ENCODE peak calls at places on chromosomes 13 and 19, in seven cellular contexts. One of them, this sample, is unnamed.

GRCh38 chr19:39154626-39155100 is 29.1 kb downstream of the PAK4 start:
- DNase-seq in iris pigment epithelial cell: no peak
- DNase-seq in NCI-H1417: peak; percentile 5
- DNase-seq in activated B cell treated with CpG ODN at 0.5 μM for 24 hours: no peak
- DNase-seq in testis: no peak
- DNase-seq in 8988T: no peak
- DNase-seq in NAMALWA: no peak
- DNase-seq in this sample: peak; percentile 79

GRCh38 chr13:113029487-113030258 is 60.7 kb downstream of the MCF2L start:
- DNase-seq in iris pigment epithelial cell: no peak
- DNase-seq in NCI-H1417: peak; percentile 62
- DNase-seq in activated B cell treated with CpG ODN at 0.5 μM for 24 hours: peak; percentile 49
- DNase-seq in testis: peak; percentile 75
- DNase-seq in 8988T: peak; percentile 62
- DNase-seq in NAMALWA: peak; percentile 60
- DNase-seq in this sample: peak; percentile 76

GRCh38 chr19:33252971-33253370 is 27.3 kb upstream of the SLC7A10 start:
- DNase-seq in iris pigment epithelial cell: no peak
- DNase-seq in NCI-H1417: no peak
- DNase-seq in activated B cell treated with CpG ODN at 0.5 μM for 24 hours: no peak
- DNase-seq in testis: no peak
- DNase-seq in 8988T: no peak
- DNase-seq in NAMALWA: no peak
- DNase-seq in this sample: no peak

GRCh38 chr13:30017880-30018279 is 167.5 kb upstream of the UBL3 start:
- DNase-seq in iris pigment epithelial cell: no peak
- DNase-seq in NCI-H1417: no peak
- DNase-seq in activated B cell treated with CpG ODN at 0.5 μM for 24 hours: no peak
- DNase-seq in testis: no peak
- DNase-seq in 8988T: no peak
- DNase-seq in NAMALWA: no peak
- DNase-seq in this sample: no peak

GRCh38 chr13:31000889-31001288 is 68.4 kb downstream of the TEX26 start:
- DNase-seq in iris pigment epithelial cell: no peak
- DNase-seq in NCI-H1417: no peak
- DNase-seq in activated B cell treated with CpG ODN at 0.5 μM for 24 hours: no peak
- DNase-seq in testis: no peak
- DNase-seq in 8988T: no peak
- DNase-seq in NAMALWA: no peak
- DNase-seq in this sample: no peak

GRCh38 chr19:2015611-2015950 is at the start of gene BTBD2:
- DNase-seq in iris pigment epithelial cell: peak; percentile 59
- DNase-seq in NCI-H1417: peak; percentile 68
- DNase-seq in activated B cell treated with CpG ODN at 0.5 μM for 24 hours: no peak
- DNase-seq in testis: peak; percentile 50
- DNase-seq in 8988T: no peak
- DNase-seq in NAMALWA: peak; percentile 50
- DNase-seq in this sample: peak; percentile 84

GRCh38 chr19:35226748-35227147 is 1.8 kb downstream of the FAM187B start:
- DNase-seq in iris pigment epithelial cell: no peak
- DNase-seq in NCI-H1417: no peak
- DNase-seq in activated B cell treated with CpG ODN at 0.5 μM for 24 hours: peak; percentile 0
- DNase-seq in testis: no peak
- DNase-seq in 8988T: no peak
- DNase-seq in NAMALWA: no peak
- DNase-seq in this sample: no peak

GRCh38 chr13:32851083-32852064 is 164.8 kb upstream of the KL start:
- DNase-seq in iris pigment epithelial cell: peak; percentile 12
- DNase-seq in NCI-H1417: no peak
- DNase-seq in activated B cell treated with CpG ODN at 0.5 μM for 24 hours: no peak
- DNase-seq in testis: no peak
- DNase-seq in 8988T: no peak
- DNase-seq in NAMALWA: no peak
- DNase-seq in this sample: peak; percentile 79

GRCh38 chr13:24664726-24665409 is 15.3 kb upstream of the ATP12A start:
- DNase-seq in iris pigment epithelial cell: peak; percentile 54
- DNase-seq in NCI-H1417: no peak
- DNase-seq in activated B cell treated with CpG ODN at 0.5 μM for 24 hours: no peak
- DNase-seq in testis: no peak
- DNase-seq in 8988T: peak; percentile 48
- DNase-seq in NAMALWA: no peak
- DNase-seq in this sample: no peak

GRCh38 chr19:30565680-30566079 is 193.5 kb downstream of the ZNF536 start:
- DNase-seq in iris pigment epithelial cell: no peak
- DNase-seq in NCI-H1417: no peak
- DNase-seq in activated B cell treated with CpG ODN at 0.5 μM for 24 hours: no peak
- DNase-seq in testis: no peak
- DNase-seq in 8988T: no peak
- DNase-seq in NAMALWA: no peak
- DNase-seq in this sample: peak; percentile 51

GRCh38 chr13:97395437-97396136 is 38.4 kb upstream of the RAP2A start:
- DNase-seq in iris pigment epithelial cell: peak; percentile 35
- DNase-seq in NCI-H1417: no peak
- DNase-seq in activated B cell treated with CpG ODN at 0.5 μM for 24 hours: no peak
- DNase-seq in testis: no peak
- DNase-seq in 8988T: no peak
- DNase-seq in NAMALWA: no peak
- DNase-seq in this sample: no peak

GRCh38 chr19:42362342-42362741 is 27.8 kb downstream of the CNFN start:
- DNase-seq in iris pigment epithelial cell: no peak
- DNase-seq in NCI-H1417: no peak
- DNase-seq in activated B cell treated with CpG ODN at 0.5 μM for 24 hours: no peak
- DNase-seq in testis: no peak
- DNase-seq in 8988T: no peak
- DNase-seq in NAMALWA: no peak
- DNase-seq in this sample: no peak

GRCh38 chr13:80436571-80437169 is 95.7 kb upstream of the SPRY2 start:
- DNase-seq in iris pigment epithelial cell: no peak
- DNase-seq in NCI-H1417: no peak
- DNase-seq in activated B cell treated with CpG ODN at 0.5 μM for 24 hours: no peak
- DNase-seq in testis: peak; percentile 18
- DNase-seq in 8988T: no peak
- DNase-seq in NAMALWA: no peak
- DNase-seq in this sample: peak; percentile 65